ENCODE peak calls at places on chromosome 12, in seven cellular contexts. B, P, A, F, O, D and Q are unnamed samples.

GRCh38 chr12:230925-231671 is 17.1 kb upstream of the SLC6A12 start:
- DNase-seq in F (no peak), O (no peak), A (no peak), D (peak; percentile 36), P (no peak), B (no peak), Q (no peak)

GRCh38 chr12:96034631-96035282 is 630 bp downstream of the LTA4H start:
- DNase-seq in A (peak; percentile 44), D (no peak), F (peak; percentile 58), P (no peak), B (no peak), O (peak; percentile 40), Q (no peak)

GRCh38 chr12:103326190-103326589 is 169.6 kb downstream of the C12orf42 start:
- DNase-seq in O (no peak), F (peak; percentile 78), D (no peak), B (peak; percentile 18), P (no peak), A (peak; percentile 27), Q (no peak)

GRCh38 chr12:209851-210250 is 4.1 kb downstream of the SLC6A12 start:
- DNase-seq in D (no peak), P (no peak), A (no peak), O (no peak), F (no peak), B (no peak), Q (no peak)

GRCh38 chr12:51592034-51592705 is 1.1 kb downstream of the SCN8A start:
- DNase-seq in A (peak; percentile 19), O (no peak), D (no peak), F (peak; percentile 65), P (no peak), B (no peak), Q (no peak)

GRCh38 chr12:34377243-34378035 is 355.1 kb downstream of the ALG10 start:
- DNase-seq in D (no peak), P (no peak), A (no peak), F (no peak), B (no peak), O (no peak), Q (no peak)

GRCh38 chr12:110284597-110284996 is 3.5 kb downstream of the ATP2A2 start:
- DNase-seq in O (no peak), F (no peak), A (no peak), B (no peak), P (no peak), D (no peak), Q (no peak)

GRCh38 chr12:68534108-68534507 is 76.6 kb upstream of the RAP1B start:
- DNase-seq in B (no peak), P (no peak), A (no peak), O (no peak), F (no peak), D (no peak), Q (no peak)

GRCh38 chr12:46219892-46220655 is 48.8 kb downstream of the SLC38A1 start:
- DNase-seq in O (peak; percentile 18), A (no peak), F (no peak), P (no peak), B (peak; percentile 68), D (no peak), Q (no peak)

GRCh38 chr12:114272071-114272470 is 133.9 kb downstream of the TBX5 start:
- DNase-seq in P (no peak), B (no peak), D (no peak), F (peak; percentile 24), A (no peak), O (no peak), Q (no peak)

GRCh38 chr12:90695415-90695814 is 259.6 kb downstream of the CCER1 start:
- DNase-seq in D (no peak), F (no peak), B (no peak), A (no peak), P (no peak), O (no peak), Q (no peak)
- TF ChIP-seq CTCF in D (no peak), F (no peak), B (peak; percentile 25), A (peak; percentile 53), P (no peak), O (no peak), Q (no peak)

GRCh38 chr12:102227954-102228353 is 30.3 kb upstream of the PMCH start:
- DNase-seq in B (no peak), F (no peak), D (no peak), P (no peak), O (no peak), A (no peak), Q (no peak)

GRCh38 chr12:102234599-102234998 is 37.0 kb upstream of the PMCH start:
- DNase-seq in D (no peak), O (no peak), F (no peak), P (no peak), B (no peak), A (no peak), Q (no peak)

GRCh38 chr12:102232446-102232845 is 34.8 kb upstream of the PMCH start:
- DNase-seq in B (no peak), O (no peak), A (no peak), D (no peak), F (no peak), P (no peak), Q (no peak)
- TF ChIP-seq POLR2AphosphoS5 in B (no peak), O (no peak), A (no peak), D (no peak), F (no peak), P (no peak), Q (no peak)

DNA sequence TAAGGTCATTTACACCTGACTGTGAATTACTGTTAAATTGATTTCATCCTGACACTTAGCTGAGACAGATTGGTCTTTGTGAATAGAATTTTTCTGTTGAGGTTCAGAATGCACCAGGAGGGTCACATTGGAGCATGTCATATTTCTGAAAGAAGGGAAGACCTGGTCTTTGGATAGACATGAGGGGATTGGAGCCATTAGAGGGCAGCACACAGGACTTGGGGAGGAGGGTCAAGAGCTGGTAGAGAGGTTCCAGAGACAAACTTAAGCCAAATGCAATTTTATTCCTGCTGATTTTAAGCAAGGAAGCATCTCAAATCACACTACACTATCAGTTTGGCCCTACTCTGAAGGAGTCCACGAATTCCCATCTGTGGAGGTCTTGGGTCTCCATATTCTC is 41.1 kb downstream of the GUCY2C start:
- DNase-seq in F (no peak), O (no peak), B (no peak), A (no peak), D (no peak), P (no peak), Q (no peak)
- TF ChIP-seq CTCF in F (peak; percentile 58), O (no peak), B (peak; percentile 6), A (no peak), D (no peak), P (no peak), Q (no peak)

GRCh38 chr12:124677552-124678356 is 110.3 kb upstream of the NCOR2 start:
- DNase-seq in B (no peak), D (no peak), P (no peak), O (no peak), A (no peak), F (no peak), Q (no peak)

GRCh38 chr12:124676725-124677462 is 109.5 kb upstream of the NCOR2 start:
- DNase-seq in P (no peak), B (no peak), D (no peak), F (no peak), A (no peak), O (no peak), Q (no peak)

GRCh38 chr12:124674937-124675336 is 107.5 kb upstream of the NCOR2 start:
- DNase-seq in A (no peak), O (no peak), F (no peak), P (no peak), D (no peak), B (no peak), Q (no peak)

GRCh38 chr12:124673881-124674617 is 106.6 kb upstream of the NCOR2 start:
- DNase-seq in F (no peak), B (no peak), O (no peak), A (peak; percentile 92), D (no peak), P (no peak), Q (no peak)

DNA sequence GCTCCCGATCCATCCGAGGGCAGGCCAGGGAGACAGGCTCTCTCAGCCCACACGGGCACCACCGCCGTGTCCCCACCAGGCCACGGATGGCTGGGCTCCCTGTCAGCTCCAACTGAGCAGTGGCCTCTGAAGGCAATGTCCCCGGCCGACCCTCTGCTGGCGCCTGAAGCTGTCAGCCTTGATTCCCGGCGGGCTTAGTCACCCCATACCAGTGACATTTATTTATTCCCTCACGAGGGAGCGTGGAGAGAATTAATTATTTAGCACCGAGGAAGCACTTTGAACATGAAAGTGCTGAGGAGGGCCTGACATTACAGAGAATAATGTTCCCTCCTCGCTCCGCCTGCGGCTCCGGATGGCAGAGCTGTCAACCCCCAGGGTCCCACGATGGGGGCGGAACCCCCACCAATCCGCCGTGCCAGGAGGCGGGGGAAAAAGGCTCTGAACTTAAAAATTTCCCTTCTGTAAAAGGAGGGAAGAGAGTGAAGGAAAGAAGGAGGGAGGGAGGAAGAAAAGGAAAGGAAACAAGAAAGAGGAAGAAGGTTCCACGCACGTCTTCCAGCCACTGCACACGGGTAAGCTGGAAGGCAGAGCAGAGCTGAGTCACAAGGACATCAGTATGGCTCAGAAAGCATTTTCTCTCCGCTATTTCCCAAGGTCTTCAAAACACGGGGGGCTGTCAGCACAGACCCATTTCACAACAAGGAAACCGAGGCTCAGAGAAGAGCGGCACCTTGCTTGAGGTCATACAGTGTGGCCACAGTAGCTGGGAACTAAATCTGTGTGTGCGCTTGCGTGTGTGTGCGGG is 108.7 kb upstream of the NCOR2 start:
- DNase-seq in A (no peak), O (no peak), D (no peak), P (no peak), F (no peak), B (no peak), Q (no peak)
- TF ChIP-seq POLR2AphosphoS5 in A (no peak), O (no peak), D (no peak), P (no peak), F (no peak), B (no peak), Q (peak; percentile 51)

GRCh38 chr12:80187660-80188090 is 88.3 kb downstream of the OTOGL start:
- DNase-seq in B (no peak), P (no peak), F (no peak), O (no peak), D (no peak), A (no peak), Q (no peak)

GRCh38 chr12:80190001-80190400 is 90.7 kb downstream of the OTOGL start:
- DNase-seq in B (no peak), D (no peak), F (no peak), A (no peak), O (no peak), P (no peak), Q (no peak)

GRCh38 chr12:80188566-80188965 is 89.2 kb downstream of the OTOGL start:
- DNase-seq in O (no peak), D (no peak), P (no peak), B (no peak), A (no peak), F (no peak), Q (no peak)

GRCh38 chr12:80186727-80187217 is 87.4 kb downstream of the OTOGL start:
- DNase-seq in A (peak; percentile 30), D (no peak), P (peak; percentile 62), O (peak; percentile 37), B (peak; percentile 85), F (peak; percentile 92), Q (peak; percentile 37)

GRCh38 chr12:80189241-80189640 is 89.9 kb downstream of the OTOGL start:
- DNase-seq in D (no peak), A (no peak), F (no peak), B (no peak), O (no peak), P (no peak), Q (no peak)
- TF ChIP-seq CTCF in D (no peak), A (no peak), F (no peak), B (no peak), O (no peak), P (no peak), Q (no peak)